ENCODE peak calls at places on chromosomes 5 and 9, in five cellular contexts. D is neuronal stem cell, U is H1, T is IMR-90, V is mesenchymal stem cell. I is an unnamed sample.

GRCh38 chr5:40359854-40360253 is 319.9 kb upstream of the PTGER4 start:
- DNase-seq in D (no peak), U (no peak), T (no peak), V (no peak), I (no peak)

GRCh38 chr9:109906766-109907382 is 126.9 kb downstream of the PALM2AKAP2 start:
- DNase-seq in D (no peak), U (no peak), T (peak; percentile 71), V (peak; percentile 62), I (no peak)

GRCh38 chr5:39132128-39132447 is 57.9 kb upstream of the RICTOR start:
- DNase-seq in D (no peak), U (no peak), T (no peak), V (no peak), I (no peak)

GRCh38 chr9:28215921-28216320 is 642.6 kb upstream of the C9orf72 start:
- DNase-seq in D (no peak), U (no peak), T (no peak), V (no peak), I (no peak)

GRCh38 chr9:70389642-70390266 is 24.7 kb downstream of the KLF9 start:
- DNase-seq in D (no peak), U (no peak), T (peak; percentile 49), V (peak; percentile 59), I (peak; percentile 48)

GRCh38 chr5:12876541-12877298 is 972.5 kb upstream of the CTNND2 start:
- DNase-seq in D (no peak), U (no peak), T (no peak), V (no peak), I (no peak)

GRCh38 chr5:109529520-109529919 is 119.7 kb upstream of the PJA2 start:
- DNase-seq in D (no peak), U (no peak), T (peak; percentile 36), V (no peak), I (no peak)

GRCh38 chr9:134268308-134268724 is 57.9 kb upstream of the RXRA start:
- DNase-seq in D (no peak), U (no peak), T (peak; percentile 16), V (no peak), I (no peak)

GRCh38 chr5:57383093-57383861 is 99.3 kb downstream of the ACTBL2 start:
- DNase-seq in D (no peak), U (no peak), T (peak; percentile 99), V (peak; percentile 98), I (peak; percentile 97)

GRCh38 chr5:102222772-102223171 is 73.3 kb downstream of the SLCO4C1 start:
- DNase-seq in D (no peak), U (no peak), T (no peak), V (no peak), I (no peak)

GRCh38 chr9:121627432-121627831 is 24.0 kb upstream of the DAB2IP start:
- DNase-seq in D (no peak), U (no peak), T (no peak), V (no peak), I (no peak)

GRCh38 chr5:35081134-35081533 is 33.4 kb upstream of the AGXT2 start:
- DNase-seq in D (no peak), U (no peak), T (no peak), V (no peak), I (no peak)

GRCh38 chr9:19074836-19075235 is 25.6 kb downstream of the RRAGA start:
- DNase-seq in D (no peak), U (no peak), T (peak; percentile 22), V (no peak), I (no peak)

GRCh38 chr5:1555808-1556681 is 32.3 kb upstream of the LPCAT1 start:
- DNase-seq in D (no peak), U (peak; percentile 44), T (no peak), V (no peak), I (no peak)

GRCh38 chr9:84950879-84951811 is 281.6 kb downstream of the NTRK2 start:
- DNase-seq in D (no peak), U (no peak), T (no peak), V (no peak), I (no peak)

GRCh38 chr9:71901695-71902094 is 9.3 kb downstream of the ABHD17B start:
- DNase-seq in D (no peak), U (no peak), T (no peak), V (no peak), I (peak; percentile 16)

GRCh38 chr5:13664377-13664776 is 280.1 kb downstream of the DNAH5 start:
- DNase-seq in D (no peak), U (no peak), T (peak; percentile 100), V (peak; percentile 90), I (no peak)

GRCh38 chr9:131100445-131100844 is 4.1 kb downstream of the AIF1L start:
- DNase-seq in D (no peak), U (no peak), T (no peak), V (no peak), I (peak; percentile 44)

GRCh38 chr9:84121991-84122523 is 141.5 kb downstream of the RMI1 start:
- DNase-seq in D (no peak), U (no peak), T (peak; percentile 65), V (peak; percentile 91), I (no peak)

GRCh38 chr5:74641778-74642542 is 1.4 kb upstream of the ENC1 start:
- DNase-seq in D (peak; percentile 44), U (peak; percentile 59), T (peak; percentile 87), V (peak; percentile 86), I (peak; percentile 80)

GRCh38 chr9:76441551-76442322 is 17.2 kb upstream of the GCNT1 start:
- DNase-seq in D (no peak), U (no peak), T (peak; percentile 92), V (peak; percentile 80), I (peak; percentile 49)

GRCh38 chr5:77143998-77144836 is 57.1 kb upstream of the ZBED3 start:
- DNase-seq in D (peak; percentile 27), U (peak; percentile 59), T (peak; percentile 79), V (peak; percentile 75), I (peak; percentile 78)

DNA sequence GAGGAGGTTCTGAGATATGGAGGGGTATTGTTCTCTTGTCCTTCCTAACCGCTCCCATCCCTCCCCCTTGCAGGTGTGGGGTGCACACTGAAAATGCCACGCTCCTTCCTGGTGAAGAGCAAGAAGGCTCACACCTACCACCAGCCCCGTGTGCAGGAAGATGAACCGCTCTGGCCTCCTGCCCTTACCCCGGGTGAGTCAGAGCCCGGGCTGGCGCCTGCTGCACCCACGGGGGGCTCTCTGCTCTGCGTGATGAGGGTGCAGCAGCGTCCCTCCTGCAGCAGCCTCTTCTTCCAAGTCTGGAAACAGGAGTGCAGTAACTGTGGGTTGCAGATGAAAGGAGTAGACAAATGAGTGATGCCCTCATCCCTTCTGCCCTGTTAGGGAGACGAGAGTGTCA is 8.1 kb downstream of the GFI1B start:
- DNase-seq in D (no peak), U (no peak), T (no peak), V (no peak), I (no peak)
- H3K27ac ChIP-seq in D (no peak overlapping the region), U (no peak overlapping the region), T (no peak overlapping the region), V (no peak overlapping the region), I (no peak overlapping the region)

GRCh38 chr5:9905661-9906060 is 275.5 kb upstream of the TAS2R1 start:
- DNase-seq in D (no peak), U (no peak), T (no peak), V (no peak), I (no peak)
- H2BK120ac ChIP-seq in D (no peak overlapping the region), U (no peak overlapping the region), T (no peak overlapping the region), V (no peak overlapping the region), I (no peak overlapping the region)

GRCh38 chr5:173327084-173327947 is 898 bp downstream of the STC2 start:
- DNase-seq in D (peak; percentile 43), U (no peak), T (peak; percentile 58), V (peak; percentile 77), I (peak; percentile 52)
- H3K23ac ChIP-seq in D (peak overlapping the region; percentile 60), U (no peak overlapping the region), T (peak overlapping the region; percentile 97), V (no peak overlapping the region), I (peak overlapping the region; percentile 34)

GRCh38 chr9:34520505-34521385 is 2.0 kb downstream of the ENHO start:
- DNase-seq in D (no peak), U (no peak), T (no peak), V (no peak), I (no peak)

GRCh38 chr9:34518896-34519295 is 3.9 kb downstream of the ENHO start:
- DNase-seq in D (no peak), U (no peak), T (no peak), V (no peak), I (no peak)

GRCh38 chr9:34521406-34522045 is 1.3 kb downstream of the ENHO start:
- DNase-seq in D (no peak), U (no peak), T (no peak), V (no peak), I (no peak)

GRCh38 chr9:34519321-34520020 is 3.3 kb downstream of the ENHO start:
- DNase-seq in D (no peak), U (no peak), T (no peak), V (no peak), I (no peak)

DNA sequence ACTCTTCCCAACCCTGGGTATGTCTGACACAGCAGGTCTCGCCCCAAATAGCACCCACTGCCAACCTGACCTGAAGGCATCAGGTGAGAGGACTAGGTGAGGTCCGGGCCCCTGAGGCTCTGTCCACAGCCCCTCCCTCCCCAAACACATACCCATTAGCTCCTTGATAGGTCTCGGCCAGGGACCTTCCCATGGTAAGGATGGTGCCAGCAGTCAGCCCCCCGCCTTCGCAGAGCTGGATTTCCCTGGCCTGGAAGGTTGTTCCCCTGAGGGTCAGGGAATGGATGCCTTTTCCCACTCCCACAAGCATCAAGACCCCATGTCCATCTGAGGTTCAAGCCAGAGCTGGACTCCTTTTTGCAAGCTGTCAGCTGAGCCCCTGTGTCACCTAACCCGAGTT is 2.7 kb downstream of the ENHO start:
- DNase-seq in D (no peak), U (no peak), T (no peak), V (no peak), I (no peak)
- H3K27ac ChIP-seq in D (no peak overlapping the region), U (no peak overlapping the region), T (no peak overlapping the region), V (no peak overlapping the region), I (no peak overlapping the region)

GRCh38 chr5:103358305-103358996 is 99.9 kb downstream of the MACIR start:
- DNase-seq in D (no peak), U (no peak), T (no peak), V (no peak), I (no peak)
- H2BK120ac ChIP-seq in D (no peak overlapping the region), U (no peak overlapping the region), T (no peak overlapping the region), V (no peak overlapping the region), I (no peak overlapping the region)

GRCh38 chr9:124802426-124802825 is 25.5 kb downstream of the OLFML2A start:
- DNase-seq in D (no peak), U (no peak), T (no peak), V (no peak), I (no peak)
- H3K23ac ChIP-seq in D (no peak overlapping the region), U (no peak overlapping the region), T (no peak overlapping the region), V (no peak overlapping the region), I (no peak overlapping the region)

GRCh38 chr5:151773979-151774378 is 2.2 kb downstream of the G3BP1 start:
- DNase-seq in D (no peak), U (no peak), T (no peak), V (no peak), I (no peak)

GRCh38 chr5:151771259-151772028 is at the start of gene G3BP1:
- DNase-seq in D (peak; percentile 100), U (peak; percentile 98), T (peak; percentile 100), V (peak; percentile 100), I (peak; percentile 100)

GRCh38 chr5:151775025-151775606 is 3.4 kb downstream of the G3BP1 start:
- DNase-seq in D (no peak), U (no peak), T (no peak), V (no peak), I (no peak)

GRCh38 chr5:151772029-151772867 is 494 bp downstream of the G3BP1 start:
- DNase-seq in D (peak; percentile 32), U (peak; percentile 53), T (no peak), V (peak; percentile 63), I (peak; percentile 63)

GRCh38 chr5:151772868-151773561 is 1.3 kb downstream of the G3BP1 start:
- DNase-seq in D (no peak), U (no peak), T (peak; percentile 56), V (peak; percentile 78), I (no peak)
- H3K27ac ChIP-seq in D (no peak overlapping the region), U (peak overlapping the region; percentile 90), T (peak overlapping the region; percentile 79), V (peak overlapping the region; percentile 38), I (no peak overlapping the region)

GRCh38 chr5:154483654-154484392 is 5.8 kb upstream of the HAND1 start:
- DNase-seq in D (peak; percentile 33), U (peak; percentile 53), T (no peak), V (no peak), I (no peak)
- H2BK120ac ChIP-seq in D (no peak overlapping the region), U (no peak overlapping the region), T (no peak overlapping the region), V (no peak overlapping the region), I (no peak overlapping the region)